ENCODE peak calls at places on chromosomes 11 and 22, in six cellular contexts. One of them, this sample, is unnamed. For H3K4me1, the result is how much of the 10 kb centered on the place peaks cover.

GRCh38 chr11:5524756-5525155 is 8.3 kb upstream of the UBQLNL start:
- DNase-seq in IMR-90: no peak
- DNase-seq in H9: no peak
- DNase-seq in neural progenitor cell: no peak
- DNase-seq in tibial nerve: no peak
- DNase-seq in tibial artery: no peak
- DNase-seq in this sample: no peak

GRCh38 chr22:23306438-23306921 is 126.2 kb downstream of the BCR start:
- DNase-seq in tibial nerve: no peak
- DNase-seq in neural progenitor cell: no peak
- DNase-seq in H9: no peak
- DNase-seq in tibial artery: peak
- DNase-seq in IMR-90: peak
- DNase-seq in this sample: no peak

GRCh38 chr11:113831314-113831713 is 44.1 kb downstream of the USP28 start:
- DNase-seq in tibial nerve: no peak
- DNase-seq in H9: no peak
- DNase-seq in tibial artery: no peak
- DNase-seq in IMR-90: no peak
- DNase-seq in neural progenitor cell: no peak
- DNase-seq in this sample: no peak

GRCh38 chr11:85718991-85719807 is 33.2 kb upstream of the CCDC89 start:
- DNase-seq in neural progenitor cell: peak
- DNase-seq in IMR-90: peak
- DNase-seq in tibial artery: peak
- DNase-seq in tibial nerve: peak
- DNase-seq in H9: peak
- DNase-seq in this sample: no peak

GRCh38 chr22:47296405-47297260 is 534.2 kb downstream of the TBC1D22A start:
- DNase-seq in tibial artery: peak
- DNase-seq in IMR-90: no peak
- DNase-seq in H9: no peak
- DNase-seq in neural progenitor cell: no peak
- DNase-seq in tibial nerve: no peak
- DNase-seq in this sample: no peak

GRCh38 chr11:92978226-92979111 is 9.0 kb downstream of the MTNR1B start:
- DNase-seq in IMR-90: peak
- DNase-seq in H9: no peak
- DNase-seq in tibial nerve: no peak
- DNase-seq in tibial artery: no peak
- DNase-seq in neural progenitor cell: no peak
- DNase-seq in this sample: no peak

GRCh38 chr11:14520902-14521151 is 641 bp upstream of the PSMA1 start:
- DNase-seq in H9: no peak
- DNase-seq in tibial nerve: no peak
- DNase-seq in neural progenitor cell: no peak
- DNase-seq in IMR-90: no peak
- DNase-seq in tibial artery: no peak
- DNase-seq in this sample: no peak

GRCh38 chr11:48064306-48064705 is 83.9 kb downstream of the PTPRJ start:
- DNase-seq in IMR-90: peak
- DNase-seq in tibial artery: no peak
- DNase-seq in H9: no peak
- DNase-seq in neural progenitor cell: no peak
- DNase-seq in tibial nerve: no peak
- DNase-seq in this sample: no peak

GRCh38 chr11:74443071-74443864 is 24.1 kb downstream of the KCNE3 start:
- DNase-seq in neural progenitor cell: peak
- DNase-seq in IMR-90: peak
- DNase-seq in H9: no peak
- DNase-seq in tibial artery: no peak
- DNase-seq in tibial nerve: no peak
- DNase-seq in this sample: peak

GRCh38 chr11:15901790-15902189 is 454.6 kb downstream of the SOX6 start:
- DNase-seq in neural progenitor cell: no peak
- DNase-seq in IMR-90: no peak
- DNase-seq in tibial nerve: no peak
- DNase-seq in tibial artery: no peak
- DNase-seq in H9: no peak
- DNase-seq in this sample: no peak

GRCh38 chr22:40183029-40183581 is 5.4 kb downstream of the TNRC6B start:
- DNase-seq in tibial artery: no peak
- DNase-seq in neural progenitor cell: peak
- DNase-seq in tibial nerve: no peak
- DNase-seq in IMR-90: peak
- DNase-seq in H9: no peak
- DNase-seq in this sample: peak

GRCh38 chr22:39254789-39255298 is 10.1 kb upstream of the PDGFB start:
- DNase-seq in tibial artery: no peak
- DNase-seq in neural progenitor cell: no peak
- DNase-seq in IMR-90: peak
- DNase-seq in tibial nerve: no peak
- DNase-seq in H9: no peak
- DNase-seq in this sample: no peak

GRCh38 chr22:19844423-19845368 is 10.0 kb downstream of the GNB1L start:
- DNase-seq in H9: no peak
- DNase-seq in tibial nerve: no peak
- DNase-seq in neural progenitor cell: no peak
- DNase-seq in IMR-90: peak
- DNase-seq in tibial artery: peak
- DNase-seq in this sample: no peak

GRCh38 chr22:43539572-43540533 is 128.0 kb downstream of the MPPED1 start:
- DNase-seq in tibial nerve: no peak
- DNase-seq in neural progenitor cell: no peak
- DNase-seq in IMR-90: no peak
- DNase-seq in tibial artery: no peak
- DNase-seq in H9: peak
- DNase-seq in this sample: no peak

GRCh38 chr22:20180245-20180630 is 29.4 kb upstream of the CCDC188 start:
- DNase-seq in tibial nerve: no peak
- DNase-seq in H9: no peak
- DNase-seq in neural progenitor cell: peak
- DNase-seq in IMR-90: no peak
- DNase-seq in tibial artery: no peak
- DNase-seq in this sample: no peak

GRCh38 chr11:76347391-76347790 is 33.5 kb downstream of the THAP12 start:
- DNase-seq in neural progenitor cell: no peak
- DNase-seq in H9: no peak
- DNase-seq in tibial artery: no peak
- DNase-seq in tibial nerve: no peak
- DNase-seq in IMR-90: no peak
- DNase-seq in this sample: no peak

GRCh38 chr11:74720596-74721478 is 10.4 kb downstream of the CHRDL2 start:
- DNase-seq in tibial artery: peak
- DNase-seq in tibial nerve: no peak
- DNase-seq in IMR-90: peak
- DNase-seq in neural progenitor cell: no peak
- DNase-seq in H9: no peak
- DNase-seq in this sample: peak

GRCh38 chr22:25081409-25081824 is 118.2 kb upstream of the CRYBB3 start:
- DNase-seq in tibial nerve: no peak
- DNase-seq in H9: no peak
- DNase-seq in IMR-90: peak
- DNase-seq in neural progenitor cell: peak
- DNase-seq in tibial artery: peak
- DNase-seq in this sample: peak

GRCh38 chr11:131073167-131073566 is 156.9 kb upstream of the SNX19 start:
- DNase-seq in tibial artery: no peak
- DNase-seq in H9: no peak
- DNase-seq in neural progenitor cell: no peak
- DNase-seq in tibial nerve: no peak
- DNase-seq in IMR-90: peak
- DNase-seq in this sample: no peak

GRCh38 chr11:3837793-3838192 is 3.0 kb downstream of the RHOG start:
- DNase-seq in tibial artery: peak
- DNase-seq in tibial nerve: no peak
- DNase-seq in H9: no peak
- DNase-seq in IMR-90: no peak
- DNase-seq in neural progenitor cell: no peak
- DNase-seq in this sample: no peak

GRCh38 chr11:20043992-20044391 is 116.3 kb downstream of the DBX1 start:
- DNase-seq in tibial nerve: no peak
- DNase-seq in neural progenitor cell: no peak
- DNase-seq in H9: no peak
- DNase-seq in tibial artery: no peak
- DNase-seq in IMR-90: no peak
- DNase-seq in this sample: no peak

GRCh38 chr11:121416909-121417567 is 35.1 kb upstream of the SORL1 start:
- DNase-seq in tibial nerve: peak
- DNase-seq in neural progenitor cell: no peak
- DNase-seq in H9: no peak
- DNase-seq in tibial artery: peak
- DNase-seq in IMR-90: peak
- DNase-seq in this sample: no peak

GRCh38 chr11:60288531-60288930 is 8.1 kb downstream of the MS4A4A start:
- DNase-seq in IMR-90: no peak
- DNase-seq in tibial nerve: no peak
- DNase-seq in H9: no peak
- DNase-seq in neural progenitor cell: no peak
- DNase-seq in tibial artery: no peak
- DNase-seq in this sample: no peak

GRCh38 chr11:15038963-15039362 is 34.4 kb upstream of the CALCB start:
- DNase-seq in IMR-90: peak
- DNase-seq in neural progenitor cell: peak
- DNase-seq in tibial nerve: no peak
- DNase-seq in tibial artery: no peak
- DNase-seq in H9: no peak
- DNase-seq in this sample: no peak

GRCh38 chr11:14907411-14908213 is 15.6 kb upstream of the CYP2R1 start:
- DNase-seq in tibial artery: peak
- DNase-seq in H9: peak
- DNase-seq in neural progenitor cell: peak
- DNase-seq in tibial nerve: peak
- DNase-seq in IMR-90: peak
- DNase-seq in this sample: peak

GRCh38 chr11:19076744-19077589 is 16.4 kb upstream of the MRGPRX2 start:
- DNase-seq in neural progenitor cell: peak
- DNase-seq in tibial artery: no peak
- DNase-seq in IMR-90: peak
- DNase-seq in tibial nerve: no peak
- DNase-seq in H9: peak
- DNase-seq in this sample: peak

GRCh38 chr22:28023774-28024173 is 104.7 kb upstream of the PITPNB start:
- DNase-seq in neural progenitor cell: no peak
- DNase-seq in tibial artery: no peak
- DNase-seq in tibial nerve: no peak
- DNase-seq in IMR-90: no peak
- DNase-seq in H9: no peak
- DNase-seq in this sample: peak
- H3K4me1 ChIP-seq in neural progenitor cell: under half
- H3K4me1 ChIP-seq in tibial artery: under half
- H3K4me1 ChIP-seq in tibial nerve: under half
- H3K4me1 ChIP-seq in IMR-90: under half
- H3K4me1 ChIP-seq in H9: under half
- H3K4me1 ChIP-seq in this sample: under half

GRCh38 chr11:1763336-1763795 is 361 bp downstream of the CTSD start:
- DNase-seq in H9: no peak
- DNase-seq in IMR-90: no peak
- DNase-seq in tibial nerve: no peak
- DNase-seq in neural progenitor cell: no peak
- DNase-seq in tibial artery: no peak
- DNase-seq in this sample: no peak
- H3K4me1 ChIP-seq in H9: under half
- H3K4me1 ChIP-seq in IMR-90: under half
- H3K4me1 ChIP-seq in tibial nerve: under half
- H3K4me1 ChIP-seq in neural progenitor cell: under half
- H3K4me1 ChIP-seq in tibial artery: under half
- H3K4me1 ChIP-seq in this sample: under half

GRCh38 chr11:61693897-61694840 is 14.0 kb downstream of the DAGLA start:
- DNase-seq in IMR-90: no peak
- DNase-seq in H9: no peak
- DNase-seq in neural progenitor cell: no peak
- DNase-seq in tibial artery: no peak
- DNase-seq in tibial nerve: no peak
- DNase-seq in this sample: no peak
- H3K4me1 ChIP-seq in IMR-90: under half
- H3K4me1 ChIP-seq in H9: under half
- H3K4me1 ChIP-seq in neural progenitor cell: under half
- H3K4me1 ChIP-seq in tibial artery: under half
- H3K4me1 ChIP-seq in tibial nerve: under half
- H3K4me1 ChIP-seq in this sample: under half

DNA sequence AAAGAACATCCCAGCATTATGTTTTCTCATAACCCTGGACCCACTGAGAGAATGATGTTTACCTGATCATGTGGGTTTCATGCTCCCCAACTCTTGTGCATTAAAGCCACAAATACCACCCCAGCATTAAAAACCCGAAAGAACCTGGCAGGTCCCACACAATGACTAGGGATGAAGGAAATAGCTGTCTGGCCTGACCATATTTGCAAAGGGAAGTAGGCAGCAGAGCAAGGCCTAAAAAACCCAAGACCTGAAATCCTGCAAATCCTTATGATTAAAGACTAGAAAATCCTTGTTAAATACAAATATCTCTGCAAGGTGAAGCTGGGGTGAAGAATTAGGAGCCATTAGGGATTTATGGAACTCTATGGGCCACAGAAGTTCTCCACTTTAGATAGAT is 23.7 kb downstream of the PAK1 start:
- DNase-seq in tibial nerve: no peak
- DNase-seq in H9: no peak
- DNase-seq in neural progenitor cell: no peak
- DNase-seq in IMR-90: no peak
- DNase-seq in tibial artery: no peak
- DNase-seq in this sample: no peak
- H3K4me1 ChIP-seq in tibial nerve: under half
- H3K4me1 ChIP-seq in H9: under half
- H3K4me1 ChIP-seq in neural progenitor cell: under half
- H3K4me1 ChIP-seq in IMR-90: under half
- H3K4me1 ChIP-seq in tibial artery: under half
- H3K4me1 ChIP-seq in this sample: under half

GRCh38 chr22:16912281-16912680 is 87.1 kb upstream of the XKR3 start:
- DNase-seq in tibial artery: no peak
- DNase-seq in H9: no peak
- DNase-seq in neural progenitor cell: no peak
- DNase-seq in tibial nerve: no peak
- DNase-seq in IMR-90: no peak
- DNase-seq in this sample: no peak
- H3K4me1 ChIP-seq in tibial artery: under half
- H3K4me1 ChIP-seq in H9: under half
- H3K4me1 ChIP-seq in neural progenitor cell: under half
- H3K4me1 ChIP-seq in tibial nerve: under half
- H3K4me1 ChIP-seq in IMR-90: under half
- H3K4me1 ChIP-seq in this sample: under half

GRCh38 chr11:66912963-66913362 is 45.2 kb downstream of the PC start:
- DNase-seq in IMR-90: no peak
- DNase-seq in neural progenitor cell: peak
- DNase-seq in H9: no peak
- DNase-seq in tibial nerve: no peak
- DNase-seq in tibial artery: no peak
- DNase-seq in this sample: peak
- H3K4me1 ChIP-seq in IMR-90: under half
- H3K4me1 ChIP-seq in neural progenitor cell: under half
- H3K4me1 ChIP-seq in H9: under half
- H3K4me1 ChIP-seq in tibial nerve: under half
- H3K4me1 ChIP-seq in tibial artery: under half
- H3K4me1 ChIP-seq in this sample: under half